ENCODE peak calls at places on chromosomes 1 and 21, in six cellular contexts. I is nucleus accumbens, K is germinal center, P is activated T-cell treated with anti-CD3 and anti-CD28 coated beads for 48 hours, D is A549, R is DMS79. E is an unnamed sample.

GRCh38 chr1:17016317-17016661 is 4.6 kb upstream of the ATP13A2 start:
- DNase-seq in I (no peak), K (no peak), P (no peak), D (no peak), R (no peak), E (no peak)

GRCh38 chr1:11984121-11984520 is 3.9 kb downstream of the MFN2 start:
- DNase-seq in I (no peak), K (no peak), P (no peak), D (no peak), R (no peak), E (no peak)

GRCh38 chr1:101239095-101240040 is 2.5 kb downstream of the S1PR1 start:
- DNase-seq in I (no peak), K (no peak), P (peak), D (no peak), R (no peak), E (peak)

GRCh38 chr1:187655163-187655562 is 826.4 kb downstream of the PLA2G4A start:
- DNase-seq in I (no peak), K (no peak), P (no peak), D (no peak), R (no peak), E (no peak)

GRCh38 chr1:115644109-115644508 is 2.3 kb downstream of the VANGL1 start:
- DNase-seq in I (no peak), K (no peak), P (no peak), D (no peak), R (no peak), E (no peak)

GRCh38 chr1:244918422-244919319 is 54.3 kb upstream of the HNRNPU start:
- DNase-seq in I (peak), K (peak), P (peak), D (peak), R (peak), E (peak)

GRCh38 chr1:163264256-163264655 is 57.5 kb upstream of the NUF2 start:
- DNase-seq in I (no peak), K (no peak), P (no peak), D (no peak), R (no peak), E (no peak)

GRCh38 chr1:93000751-93001175 is 39.5 kb upstream of the DIPK1A start:
- DNase-seq in I (no peak), K (no peak), P (no peak), D (no peak), R (peak), E (no peak)

GRCh38 chr1:86754265-86754974 is 50.0 kb downstream of the SH3GLB1 start:
- DNase-seq in I (no peak), K (no peak), P (no peak), D (no peak), R (no peak), E (no peak)

GRCh38 chr1:235648954-235649721 is 446 bp downstream of the GNG4 start:
- DNase-seq in I (no peak), K (peak), P (peak), D (no peak), R (peak), E (peak)

GRCh38 chr1:62294211-62294610 is 25.0 kb downstream of the KANK4 start:
- DNase-seq in I (no peak), K (no peak), P (no peak), D (peak), R (no peak), E (no peak)

GRCh38 chr1:81221564-81221963 is 579.2 kb upstream of the ADGRL2 start:
- DNase-seq in I (no peak), K (no peak), P (no peak), D (no peak), R (no peak), E (no peak)

GRCh38 chr1:28928306-28928987 is 14.1 kb downstream of the EPB41 start:
- DNase-seq in I (no peak), K (no peak), P (no peak), D (no peak), R (no peak), E (no peak)

GRCh38 chr1:154446292-154446691 is 41.1 kb downstream of the IL6R start:
- DNase-seq in I (no peak), K (no peak), P (no peak), D (no peak), R (no peak), E (no peak)

GRCh38 chr21:37380349-37381323 is 14.1 kb downstream of the DYRK1A start:
- DNase-seq in I (no peak), K (no peak), P (no peak), D (no peak), R (no peak), E (no peak)

GRCh38 chr1:229027622-229028182 is 243.2 kb upstream of the RAB4A start:
- DNase-seq in I (no peak), K (no peak), P (peak), D (no peak), R (no peak), E (peak)

GRCh38 chr1:168512864-168513595 is 30.8 kb downstream of the XCL2 start:
- DNase-seq in I (no peak), K (no peak), P (no peak), D (no peak), R (no peak), E (peak)

GRCh38 chr1:42282024-42282579 is 52.9 kb downstream of the FOXJ3 start:
- DNase-seq in I (no peak), K (no peak), P (no peak), D (no peak), R (no peak), E (no peak)

GRCh38 chr1:214362188-214362882 is 81.4 kb downstream of the SMYD2 start:
- DNase-seq in I (no peak), K (no peak), P (no peak), D (no peak), R (no peak), E (no peak)

GRCh38 chr1:118247593-118247992 is 62.6 kb upstream of the SPAG17 start:
- DNase-seq in I (no peak), K (no peak), P (no peak), D (peak), R (no peak), E (no peak)

GRCh38 chr1:183610053-183610452 is 19.8 kb upstream of the NCF2 start:
- DNase-seq in I (no peak), K (no peak), P (no peak), D (no peak), R (no peak), E (no peak)

GRCh38 chr1:54477153-54477561 is 70.9 kb upstream of the ACOT11 start:
- DNase-seq in I (no peak), K (no peak), P (no peak), D (no peak), R (no peak), E (peak)

E was measured in naive thymus-derived CD4-positive, alpha-beta T cell.